ENCODE peak calls at places on chromosomes 3 and 15, in four cellular contexts. One of them, this sample, is unnamed.

GRCh38 chr3:196660381-196661166 is 21.1 kb downstream of the NRROS start:
- DNase-seq in upper lobe of right lung: no peak
- DNase-seq in astrocyte of the spinal cord: no peak
- DNase-seq in fibroblast of pulmonary artery: no peak
- DNase-seq in this sample: no peak

GRCh38 chr3:51792206-51792605 is 13.2 kb upstream of the IQCF6 start:
- DNase-seq in upper lobe of right lung: no peak
- DNase-seq in astrocyte of the spinal cord: no peak
- DNase-seq in fibroblast of pulmonary artery: no peak
- DNase-seq in this sample: no peak

GRCh38 chr15:48413304-48413703 is 82.1 kb downstream of the DUT start:
- DNase-seq in upper lobe of right lung: no peak
- DNase-seq in astrocyte of the spinal cord: peak
- DNase-seq in fibroblast of pulmonary artery: peak
- DNase-seq in this sample: no peak

GRCh38 chr3:137509354-137510045 is 254.6 kb upstream of the SOX14 start:
- DNase-seq in upper lobe of right lung: no peak
- DNase-seq in astrocyte of the spinal cord: no peak
- DNase-seq in fibroblast of pulmonary artery: no peak
- DNase-seq in this sample: no peak

GRCh38 chr3:144185291-144185690 is 213.7 kb downstream of the DIPK2A start:
- DNase-seq in upper lobe of right lung: no peak
- DNase-seq in astrocyte of the spinal cord: no peak
- DNase-seq in fibroblast of pulmonary artery: no peak
- DNase-seq in this sample: peak

GRCh38 chr15:63244399-63244798 is 33.0 kb upstream of the APH1B start:
- DNase-seq in upper lobe of right lung: no peak
- DNase-seq in astrocyte of the spinal cord: peak
- DNase-seq in fibroblast of pulmonary artery: peak
- DNase-seq in this sample: peak

GRCh38 chr3:15476378-15476777 is 45.1 kb downstream of the COLQ start:
- DNase-seq in upper lobe of right lung: no peak
- DNase-seq in astrocyte of the spinal cord: no peak
- DNase-seq in fibroblast of pulmonary artery: peak
- DNase-seq in this sample: no peak

GRCh38 chr3:20669675-20670074 is 483.7 kb upstream of the SGO1 start:
- DNase-seq in upper lobe of right lung: no peak
- DNase-seq in astrocyte of the spinal cord: no peak
- DNase-seq in fibroblast of pulmonary artery: no peak
- DNase-seq in this sample: no peak

GRCh38 chr15:69298697-69299441 is at the start of gene PAQR5:
- DNase-seq in upper lobe of right lung: peak
- DNase-seq in astrocyte of the spinal cord: no peak
- DNase-seq in fibroblast of pulmonary artery: no peak
- DNase-seq in this sample: no peak

GRCh38 chr3:112984485-112984884 is 6.3 kb upstream of the GTPBP8 start:
- DNase-seq in upper lobe of right lung: no peak
- DNase-seq in astrocyte of the spinal cord: no peak
- DNase-seq in fibroblast of pulmonary artery: peak
- DNase-seq in this sample: peak

GRCh38 chr15:27958911-27959598 is 140.1 kb downstream of the OCA2 start:
- DNase-seq in upper lobe of right lung: no peak
- DNase-seq in astrocyte of the spinal cord: peak
- DNase-seq in fibroblast of pulmonary artery: no peak
- DNase-seq in this sample: peak

GRCh38 chr3:153050978-153051377 is 111.0 kb upstream of the RAP2B start:
- DNase-seq in upper lobe of right lung: no peak
- DNase-seq in astrocyte of the spinal cord: no peak
- DNase-seq in fibroblast of pulmonary artery: no peak
- DNase-seq in this sample: peak

DNA sequence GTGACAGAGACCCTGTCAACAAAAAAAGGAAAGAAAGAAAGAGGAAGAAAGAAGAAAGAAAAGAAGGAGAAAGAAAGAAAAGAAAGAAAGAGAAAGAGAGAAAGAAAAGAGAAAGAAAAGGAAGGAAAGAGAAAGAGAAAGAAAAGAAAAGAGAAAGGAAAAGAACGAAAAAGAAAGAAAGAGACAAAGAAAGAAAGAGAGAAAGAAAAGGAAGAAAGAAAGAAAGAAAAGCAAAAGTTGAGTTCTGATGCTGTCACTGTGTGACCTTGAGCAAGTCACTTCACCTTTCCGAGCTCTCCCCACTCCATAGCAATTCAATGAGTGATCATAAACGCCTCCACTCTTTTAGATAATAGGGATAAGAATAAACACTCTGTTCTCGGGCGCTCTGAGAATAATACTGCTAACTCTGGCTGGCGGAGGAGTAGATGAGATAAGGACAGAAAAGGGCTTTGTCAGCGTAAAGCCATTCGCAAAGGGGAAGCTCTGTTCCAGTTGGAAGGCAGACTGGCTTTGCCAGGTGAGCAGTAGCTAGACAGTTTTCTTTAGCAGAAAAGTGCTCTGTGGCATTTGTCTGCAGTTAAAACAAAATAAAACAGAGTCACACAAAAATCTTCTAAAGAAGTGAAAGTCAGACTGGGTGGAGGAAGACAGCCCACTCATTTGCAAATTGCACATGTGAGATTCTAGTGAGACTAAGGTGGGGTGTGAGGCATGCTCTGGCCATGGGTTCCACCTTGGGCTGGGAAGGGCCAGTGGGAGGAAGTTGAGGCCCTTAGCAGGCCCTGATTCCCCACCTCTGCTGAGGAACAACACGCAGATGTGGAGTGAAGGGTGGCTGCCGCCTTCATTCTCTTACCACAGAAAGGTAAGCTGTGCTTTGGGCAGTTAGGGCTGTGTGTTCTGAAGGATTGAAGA is 9.6 kb upstream of the FLNB start:
- DNase-seq in upper lobe of right lung: no peak
- DNase-seq in astrocyte of the spinal cord: no peak
- DNase-seq in fibroblast of pulmonary artery: peak
- DNase-seq in this sample: peak
- H3K4me3 ChIP-seq in upper lobe of right lung: no peak
- H3K4me3 ChIP-seq in astrocyte of the spinal cord: no peak
- H3K4me3 ChIP-seq in fibroblast of pulmonary artery: peak
- H3K4me3 ChIP-seq in this sample: no peak

GRCh38 chr15:45641374-45641778 is 6.5 kb downstream of the SQOR start:
- DNase-seq in upper lobe of right lung: no peak
- DNase-seq in astrocyte of the spinal cord: peak
- DNase-seq in fibroblast of pulmonary artery: peak
- DNase-seq in this sample: peak
- TF ChIP-seq CTCF in upper lobe of right lung: peak
- TF ChIP-seq CTCF in astrocyte of the spinal cord: no peak
- TF ChIP-seq CTCF in fibroblast of pulmonary artery: no peak
- TF ChIP-seq CTCF in this sample: peak

DNA sequence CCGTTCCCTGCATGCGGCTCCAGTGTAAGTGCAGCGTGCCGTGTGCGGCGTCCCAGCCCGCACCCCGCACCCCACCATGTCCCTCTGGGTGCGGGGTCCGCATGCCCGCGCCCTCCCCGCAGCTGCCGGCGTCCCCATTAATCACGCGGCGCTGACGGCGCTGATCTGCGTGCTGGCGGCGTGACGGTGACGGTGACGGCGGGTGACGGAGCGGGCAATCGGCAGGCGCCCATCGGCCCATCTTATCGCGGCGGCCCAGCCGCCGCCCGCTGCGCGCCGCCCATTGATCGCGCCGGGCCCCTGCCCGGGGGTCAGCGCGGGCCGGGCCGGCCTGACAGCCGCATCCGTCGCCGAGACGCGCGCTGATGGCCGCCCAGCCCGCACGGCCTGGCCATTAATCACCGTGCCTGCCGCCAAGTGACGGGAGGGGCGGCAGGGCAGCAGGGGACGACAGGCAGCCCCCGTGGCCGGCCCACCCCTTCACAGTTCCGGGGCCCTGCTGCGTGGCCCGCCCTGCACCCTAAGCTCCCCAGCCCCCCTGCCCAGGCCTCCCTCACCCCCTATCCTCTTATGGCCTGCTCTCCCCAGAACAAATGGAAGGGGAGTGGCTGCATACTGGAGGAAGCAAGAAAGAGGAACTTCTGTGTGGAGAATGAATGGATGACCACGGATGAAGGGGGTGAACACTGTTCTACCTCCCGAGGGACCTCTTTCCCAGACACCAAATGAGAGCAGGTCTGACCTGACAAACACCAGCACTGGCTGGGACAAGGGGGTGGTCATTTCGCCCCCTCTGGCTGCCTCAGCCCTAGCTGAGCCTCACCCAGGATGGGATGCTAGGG is 24.8 kb downstream of the SEC61A1 start:
- DNase-seq in upper lobe of right lung: peak
- DNase-seq in astrocyte of the spinal cord: no peak
- DNase-seq in fibroblast of pulmonary artery: no peak
- DNase-seq in this sample: no peak
- H3K4me3 ChIP-seq in upper lobe of right lung: peak
- H3K4me3 ChIP-seq in astrocyte of the spinal cord: no peak
- H3K4me3 ChIP-seq in fibroblast of pulmonary artery: peak
- H3K4me3 ChIP-seq in this sample: peak

GRCh38 chr3:146640361-146640760 is 35.2 kb upstream of the PLSCR5 start:
- DNase-seq in upper lobe of right lung: no peak
- DNase-seq in astrocyte of the spinal cord: no peak
- DNase-seq in fibroblast of pulmonary artery: no peak
- DNase-seq in this sample: no peak

GRCh38 chr3:146637871-146638270 is 32.7 kb upstream of the PLSCR5 start:
- DNase-seq in upper lobe of right lung: no peak
- DNase-seq in astrocyte of the spinal cord: no peak
- DNase-seq in fibroblast of pulmonary artery: no peak
- DNase-seq in this sample: no peak

GRCh38 chr3:146638718-146639117 is 33.6 kb upstream of the PLSCR5 start:
- DNase-seq in upper lobe of right lung: no peak
- DNase-seq in astrocyte of the spinal cord: no peak
- DNase-seq in fibroblast of pulmonary artery: peak
- DNase-seq in this sample: no peak

GRCh38 chr3:146636881-146637280 is 31.7 kb upstream of the PLSCR5 start:
- DNase-seq in upper lobe of right lung: no peak
- DNase-seq in astrocyte of the spinal cord: no peak
- DNase-seq in fibroblast of pulmonary artery: no peak
- DNase-seq in this sample: no peak

DNA sequence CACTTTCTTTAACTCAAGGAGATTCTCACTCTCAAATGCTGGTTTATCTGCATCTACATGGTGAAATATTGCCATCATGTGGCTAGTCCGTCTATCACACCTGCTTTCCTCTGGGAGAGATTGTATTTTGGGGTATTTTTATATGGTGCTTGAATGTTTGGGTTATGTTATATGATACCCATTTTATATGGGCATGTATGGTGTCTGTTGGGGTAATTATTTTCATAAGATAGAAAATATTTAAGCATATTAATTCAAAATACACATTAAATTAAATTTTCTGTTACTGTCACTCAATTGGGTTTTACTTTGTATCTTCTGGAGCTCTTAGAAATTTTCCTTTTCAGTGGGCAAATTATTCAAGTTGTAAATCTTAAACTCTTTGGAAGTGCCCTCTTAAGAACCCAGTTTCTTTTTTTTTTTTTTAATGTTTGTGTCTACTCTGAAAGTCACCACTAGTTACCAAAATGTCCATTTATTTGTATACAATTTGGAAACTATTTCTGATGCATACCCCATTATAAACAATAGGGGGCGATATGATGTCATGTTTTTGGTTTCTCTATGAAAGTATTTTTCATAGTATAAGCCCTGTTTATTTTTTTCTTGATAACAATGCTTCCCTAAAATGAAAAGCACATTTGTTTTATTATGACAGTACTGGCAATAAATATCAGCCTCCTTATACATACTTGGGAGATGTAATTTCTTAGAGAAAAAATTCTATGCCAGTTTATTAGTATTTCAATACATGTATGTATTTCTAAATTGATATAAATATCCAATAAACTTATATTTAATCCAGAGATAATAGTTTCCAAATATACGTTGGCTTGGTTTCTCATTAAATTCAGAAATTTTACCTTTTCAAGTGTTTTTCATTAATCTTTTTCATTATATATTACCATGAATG is 36.1 kb upstream of the PLSCR5 start:
- DNase-seq in upper lobe of right lung: no peak
- DNase-seq in astrocyte of the spinal cord: peak
- DNase-seq in fibroblast of pulmonary artery: peak
- DNase-seq in this sample: peak
- TF ChIP-seq CTCF in upper lobe of right lung: peak
- TF ChIP-seq CTCF in astrocyte of the spinal cord: peak
- TF ChIP-seq CTCF in fibroblast of pulmonary artery: peak
- TF ChIP-seq CTCF in this sample: peak

This sample was measured in bronchial epithelial cell.